ENCODE peak calls at places on chromosomes 16 and 17, in ten cellular contexts. A is IMR-90; Q is GM23248; W is heart right ventricle; K is astrocyte; M is CD8-positive, alpha-beta T cell; L is colonic mucosa; U is AG09309; C is tibial artery; B is transverse colon. Y is an unnamed sample.
A peak's percentile ranks its signal among the peaks of the same experiment; 100 is the strongest.

GRCh38 chr16:66928702-66929388 is 3.5 kb upstream of the RRAD start:
- DNase-seq in A (peak; percentile 35), Q (peak; percentile 68), W (no peak), K (no peak), M (no peak), L (no peak), U (no peak), C (no peak), B (peak; percentile 49), Y (peak; percentile 51)

GRCh38 chr16:66406534-66407368 is 20.3 kb upstream of the BEAN1 start:
- DNase-seq in A (peak; percentile 49), Q (peak; percentile 89), W (peak; percentile 91), K (peak; percentile 44), M (peak; percentile 97), L (peak; percentile 91), U (no peak), C (peak; percentile 90), B (peak; percentile 87), Y (peak; percentile 94)

GRCh38 chr17:1627987-1628855 is at the start of gene SLC43A2:
- DNase-seq in A (peak; percentile 70), Q (peak; percentile 93), W (peak; percentile 79), K (peak; percentile 61), M (peak; percentile 85), L (peak; percentile 89), U (no peak), C (peak; percentile 88), B (peak; percentile 86), Y (peak; percentile 91)

GRCh38 chr17:66443601-66444000 is 141.2 kb downstream of the PRKCA start:
- DNase-seq in A (no peak), Q (no peak), W (no peak), K (peak; percentile 56), M (no peak), L (no peak), U (no peak), C (no peak), B (no peak), Y (no peak)

GRCh38 chr17:79747508-79748295 is 17.0 kb downstream of the ENPP7 start:
- DNase-seq in A (no peak), Q (peak; percentile 5), W (no peak), K (no peak), M (no peak), L (no peak), U (no peak), C (no peak), B (no peak), Y (peak; percentile 16)

GRCh38 chr17:75645501-75645888 is 12.3 kb downstream of the SMIM5 start:
- DNase-seq in A (no peak), Q (no peak), W (no peak), K (peak; percentile 56), M (no peak), L (peak; percentile 79), U (no peak), C (no peak), B (peak; percentile 76), Y (no peak)

GRCh38 chr17:33292981-33293867 is at the start of gene ASIC2:
- DNase-seq in A (peak; percentile 4), Q (peak; percentile 45), W (no peak), K (peak; percentile 39), M (no peak), L (peak; percentile 65), U (no peak), C (peak; percentile 67), B (peak; percentile 18), Y (no peak)

GRCh38 chr16:80931985-80932720 is 74.5 kb downstream of the CMC2 start:
- DNase-seq in A (peak; percentile 35), Q (peak; percentile 72), W (peak; percentile 62), K (peak; percentile 64), M (no peak), L (peak; percentile 53), U (peak; percentile 10), C (peak; percentile 79), B (peak; percentile 41), Y (peak; percentile 80)

GRCh38 chr16:50724237-50724747 is 17.6 kb upstream of the CYLD start:
- DNase-seq in A (no peak), Q (no peak), W (no peak), K (no peak), M (no peak), L (no peak), U (no peak), C (no peak), B (no peak), Y (no peak)

GRCh38 chr17:41082565-41083136 is 1.3 kb upstream of the KRTAP4-7 start:
- DNase-seq in A (peak; percentile 35), Q (peak; percentile 38), W (no peak), K (peak; percentile 29), M (no peak), L (no peak), U (no peak), C (no peak), B (no peak), Y (peak; percentile 44)

GRCh38 chr17:37465058-37465616 is 24.6 kb upstream of the DUSP14 start:
- DNase-seq in A (peak; percentile 72), Q (peak; percentile 60), W (no peak), K (peak; percentile 74), M (no peak), L (no peak), U (no peak), C (no peak), B (no peak), Y (no peak)

GRCh38 chr17:68446626-68447041 is 10.7 kb downstream of the WIPI1 start:
- DNase-seq in A (no peak), Q (no peak), W (no peak), K (no peak), M (no peak), L (no peak), U (no peak), C (peak; percentile 21), B (no peak), Y (no peak)

GRCh38 chr16:66286527-66286926 is 80.0 kb upstream of the CDH5 start:
- DNase-seq in A (no peak), Q (no peak), W (no peak), K (no peak), M (no peak), L (no peak), U (no peak), C (no peak), B (no peak), Y (no peak)

GRCh38 chr16:89201467-89202377 is 1.4 kb upstream of the SLC22A31 start:
- DNase-seq in A (peak; percentile 66), Q (peak; percentile 84), W (peak; percentile 28), K (no peak), M (peak; percentile 77), L (peak; percentile 93), U (no peak), C (no peak), B (peak; percentile 91), Y (peak; percentile 89)

DNA sequence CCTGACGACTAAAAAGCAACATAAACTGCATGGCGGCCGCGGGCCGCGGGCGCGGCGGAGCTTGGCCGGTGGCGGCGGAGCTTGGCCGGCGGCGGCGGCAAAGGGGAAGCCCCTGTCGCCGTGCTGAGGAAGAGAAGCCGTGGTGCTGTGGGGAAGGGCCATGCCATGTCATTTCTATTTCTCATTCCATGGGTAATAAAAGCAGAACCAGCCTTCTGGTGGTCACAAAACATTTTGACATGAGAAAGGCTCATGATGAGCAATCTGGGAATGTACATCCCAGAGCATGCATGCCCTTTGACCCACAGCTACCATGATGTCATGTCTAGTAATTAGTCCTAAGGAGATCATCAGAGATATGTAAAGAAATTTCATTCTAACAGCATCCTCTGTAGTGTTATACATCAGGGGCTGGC is 23.9 kb upstream of the HEATR6 start:
- DNase-seq in A (peak; percentile 79), Q (peak; percentile 78), W (no peak), K (peak; percentile 52), M (peak; percentile 52), L (peak; percentile 25), U (no peak), C (no peak), B (peak; percentile 37), Y (peak; percentile 48)
- H3K4me3 ChIP-seq in A (peak overlapping the region; percentile 11), Q (peak overlapping the region; percentile 61), W (no peak overlapping the region), K (peak overlapping the region; percentile 41), M (no peak overlapping the region), L (no peak overlapping the region), U (no peak overlapping the region), C (peak overlapping the region; percentile 16), B (no peak overlapping the region), Y (peak overlapping the region; percentile 64)

DNA sequence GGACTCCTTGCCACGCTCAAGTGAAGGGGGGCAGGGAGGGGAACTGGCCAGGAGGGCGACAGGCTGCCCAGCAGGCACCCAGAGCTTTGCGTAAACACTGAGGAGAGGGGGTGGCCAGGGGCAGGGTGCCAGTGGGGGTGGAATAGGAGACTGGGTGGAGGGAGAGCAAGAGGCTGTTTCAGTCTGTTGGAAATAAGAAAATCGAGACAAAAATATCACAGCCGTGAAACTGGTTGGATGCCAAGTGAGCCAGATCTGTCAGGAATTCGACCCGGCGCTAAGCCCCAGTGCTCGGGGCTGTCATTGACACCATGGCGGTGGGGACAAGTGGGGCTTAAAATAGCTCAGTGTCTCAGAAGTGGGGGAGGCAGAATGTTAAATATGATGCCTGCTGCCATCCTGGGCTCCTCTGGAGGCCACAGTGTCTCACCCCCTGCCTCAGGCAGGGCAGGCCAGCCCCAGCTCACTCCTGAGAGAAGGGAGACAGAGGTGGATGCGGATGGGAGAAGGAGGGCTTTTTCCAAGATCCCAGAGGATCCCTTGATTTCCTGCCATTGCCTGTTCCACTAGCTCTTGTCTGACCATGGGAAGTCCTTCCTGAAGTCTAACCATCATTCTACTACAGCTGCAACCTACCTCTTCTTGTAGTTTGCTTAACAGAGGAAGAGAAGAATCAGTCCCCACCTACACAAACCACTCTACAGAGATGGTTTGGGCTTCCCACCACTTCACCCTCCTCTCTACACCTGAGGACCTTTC is 9.5 kb downstream of the PNMT start:
- DNase-seq in A (no peak), Q (no peak), W (peak; percentile 82), K (no peak), M (no peak), L (no peak), U (no peak), C (peak; percentile 97), B (no peak), Y (no peak)
- H3K4me3 ChIP-seq in A (no peak overlapping the region), Q (no peak overlapping the region), W (no peak overlapping the region), K (no peak overlapping the region), M (no peak overlapping the region), L (no peak overlapping the region), U (no peak overlapping the region), C (no peak overlapping the region), B (no peak overlapping the region), Y (no peak overlapping the region)

GRCh38 chr17:8393470-8394231 is 4.0 kb downstream of the RNF222 start:
- DNase-seq in A (peak; percentile 21), Q (no peak), W (no peak), K (no peak), M (peak; percentile 66), L (peak; percentile 41), U (no peak), C (peak; percentile 24), B (peak; percentile 52), Y (no peak)
- H3K4me3 ChIP-seq in A (no peak overlapping the region), Q (no peak overlapping the region), W (no peak overlapping the region), K (no peak overlapping the region), M (no peak overlapping the region), L (no peak overlapping the region), U (no peak overlapping the region), C (no peak overlapping the region), B (no peak overlapping the region), Y (no peak overlapping the region)

DNA sequence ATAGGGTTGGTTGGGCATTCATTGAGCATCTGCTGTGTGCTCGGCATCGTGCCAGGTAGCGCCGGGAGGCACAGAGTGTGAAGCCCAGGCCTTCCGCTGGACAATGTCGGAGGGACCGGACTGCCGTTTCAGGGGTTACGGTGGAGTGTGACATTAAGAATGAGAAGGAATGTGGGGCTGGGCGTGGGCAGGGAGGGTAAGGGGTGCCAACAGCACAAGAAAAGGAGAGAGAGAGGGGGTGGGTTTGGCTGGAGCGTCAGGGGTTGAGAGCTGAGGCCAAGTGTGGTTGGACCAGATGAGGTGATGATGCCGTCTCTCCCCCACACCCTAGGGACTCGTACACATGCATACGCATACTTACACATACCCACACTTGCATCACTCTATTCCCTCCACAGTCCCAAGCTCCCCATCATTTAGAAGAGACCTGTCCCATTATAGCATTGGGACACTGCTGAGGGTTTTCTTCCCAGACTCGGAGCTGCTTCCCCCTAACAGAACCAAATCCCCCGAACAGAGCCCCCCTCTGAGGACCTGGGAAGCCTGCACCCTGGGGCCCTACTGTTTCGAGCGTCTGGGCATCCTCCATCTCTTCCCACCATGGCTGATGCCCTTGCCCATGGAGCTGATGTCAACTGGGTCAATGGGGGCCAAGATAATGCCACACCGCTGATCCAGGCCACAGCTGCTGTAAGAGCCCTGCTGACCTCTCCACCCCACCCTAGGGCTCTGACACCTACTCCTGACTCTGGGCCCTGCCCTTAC is 3.3 kb upstream of the KCTD11 start:
- DNase-seq in A (peak; percentile 47), Q (peak; percentile 78), W (no peak), K (no peak), M (no peak), L (no peak), U (no peak), C (no peak), B (no peak), Y (no peak)
- H3K4me3 ChIP-seq in A (no peak overlapping the region), Q (no peak overlapping the region), W (no peak overlapping the region), K (no peak overlapping the region), M (no peak overlapping the region), L (no peak overlapping the region), U (no peak overlapping the region), C (no peak overlapping the region), B (no peak overlapping the region), Y (peak overlapping the region; percentile 82)